ENCODE peak calls at places on chromosome 7, in ten cellular contexts. Z, H, M, T, L, F, X, E, Q and J are unnamed samples.

GRCh38 chr7:134350682-134351081 is 34.0 kb upstream of the SLC35B4 start:
- DNase-seq in Z (no peak), H (no peak), M (no peak), T (no peak), L (no peak), F (no peak), X (no peak), E (no peak), Q (no peak), J (no peak)

GRCh38 chr7:94216944-94217461 is 177.7 kb upstream of the COL1A2 start:
- DNase-seq in Z (no peak), H (no peak), M (no peak), T (peak), L (no peak), F (no peak), X (no peak), E (no peak), Q (no peak), J (no peak)

GRCh38 chr7:84091318-84091717 is 103.3 kb downstream of the SEMA3A start:
- DNase-seq in Z (no peak), H (no peak), M (no peak), T (no peak), L (no peak), F (no peak), X (no peak), E (no peak), Q (no peak), J (no peak)

GRCh38 chr7:21782996-21783395 is 162.7 kb downstream of the CDCA7L start:
- DNase-seq in Z (no peak), H (no peak), M (no peak), T (peak), L (no peak), F (no peak), X (no peak), E (no peak), Q (no peak), J (no peak)

GRCh38 chr7:20794676-20795075 is 8.0 kb upstream of the SP8 start:
- DNase-seq in Z (no peak), H (no peak), M (no peak), T (no peak), L (no peak), F (no peak), X (no peak), E (no peak), Q (no peak), J (no peak)

GRCh38 chr7:75642810-75643486 is 95.8 kb downstream of the HIP1 start:
- DNase-seq in Z (peak), H (peak), M (peak), T (peak), L (peak), F (peak), X (peak), E (no peak), Q (no peak), J (no peak)

GRCh38 chr7:132154248-132154647 is 422.0 kb downstream of the PLXNA4 start:
- DNase-seq in Z (no peak), H (no peak), M (no peak), T (no peak), L (no peak), F (peak), X (no peak), E (no peak), Q (no peak), J (no peak)

GRCh38 chr7:107473975-107474598 is 4.2 kb downstream of the GPR22 start:
- DNase-seq in Z (no peak), H (no peak), M (no peak), T (no peak), L (no peak), F (no peak), X (no peak), E (no peak), Q (no peak), J (no peak)

GRCh38 chr7:55365103-55365679 is at the start of gene LANCL2:
- DNase-seq in Z (peak), H (no peak), M (no peak), T (peak), L (peak), F (no peak), X (peak), E (no peak), Q (no peak), J (no peak)

GRCh38 chr7:30321992-30322637 is 37.7 kb downstream of the ZNRF2 start:
- DNase-seq in Z (no peak), H (peak), M (no peak), T (peak), L (no peak), F (no peak), X (peak), E (no peak), Q (no peak), J (no peak)

GRCh38 chr7:128391805-128392204 is 18.0 kb downstream of the IMPDH1 start:
- DNase-seq in Z (no peak), H (no peak), M (no peak), T (no peak), L (no peak), F (no peak), X (no peak), E (peak), Q (no peak), J (no peak)

GRCh38 chr7:131480384-131481315 is 75.8 kb downstream of the PODXL start:
- DNase-seq in Z (no peak), H (no peak), M (no peak), T (peak), L (no peak), F (no peak), X (no peak), E (no peak), Q (no peak), J (no peak)

GRCh38 chr7:3285652-3286051 is 15.4 kb upstream of the SDK1 start:
- DNase-seq in Z (no peak), H (no peak), M (no peak), T (no peak), L (no peak), F (no peak), X (no peak), E (no peak), Q (no peak), J (no peak)

GRCh38 chr7:23353172-23353571 is 54.0 kb downstream of the MALSU1 start:
- DNase-seq in Z (no peak), H (peak), M (no peak), T (no peak), L (no peak), F (no peak), X (peak), E (no peak), Q (no peak), J (no peak)

GRCh38 chr7:50068026-50068425 is 25.0 kb downstream of the ZPBP start:
- DNase-seq in Z (no peak), H (no peak), M (no peak), T (no peak), L (no peak), F (no peak), X (no peak), E (no peak), Q (peak), J (no peak)

GRCh38 chr7:14931511-14932215 is 29.1 kb upstream of the DGKB start:
- DNase-seq in Z (no peak), H (no peak), M (no peak), T (no peak), L (no peak), F (no peak), X (no peak), E (no peak), Q (no peak), J (no peak)

GRCh38 chr7:1951600-1951999 is 281.1 kb downstream of the MAD1L1 start:
- DNase-seq in Z (no peak), H (no peak), M (no peak), T (no peak), L (no peak), F (no peak), X (no peak), E (no peak), Q (no peak), J (no peak)

GRCh38 chr7:139825666-139826290 is 3.3 kb upstream of the TBXAS1 start:
- DNase-seq in Z (no peak), H (no peak), M (peak), T (peak), L (no peak), F (no peak), X (no peak), E (no peak), Q (no peak), J (no peak)

GRCh38 chr7:14834456-14834855 is 68.1 kb downstream of the DGKB start:
- DNase-seq in Z (no peak), H (no peak), M (no peak), T (peak), L (no peak), F (no peak), X (no peak), E (no peak), Q (no peak), J (no peak)

GRCh38 chr7:137563986-137564385 is 220.5 kb upstream of the PTN start:
- DNase-seq in Z (no peak), H (no peak), M (no peak), T (no peak), L (no peak), F (no peak), X (no peak), E (no peak), Q (no peak), J (no peak)

GRCh38 chr7:15546272-15546792 is 15.5 kb downstream of the AGMO start:
- DNase-seq in Z (no peak), H (no peak), M (no peak), T (no peak), L (no peak), F (no peak), X (no peak), E (no peak), Q (no peak), J (no peak)

GRCh38 chr7:13989138-13989943 is at the start of gene ETV1:
- DNase-seq in Z (peak), H (no peak), M (no peak), T (peak), L (peak), F (peak), X (no peak), E (peak), Q (no peak), J (peak)

DNA sequence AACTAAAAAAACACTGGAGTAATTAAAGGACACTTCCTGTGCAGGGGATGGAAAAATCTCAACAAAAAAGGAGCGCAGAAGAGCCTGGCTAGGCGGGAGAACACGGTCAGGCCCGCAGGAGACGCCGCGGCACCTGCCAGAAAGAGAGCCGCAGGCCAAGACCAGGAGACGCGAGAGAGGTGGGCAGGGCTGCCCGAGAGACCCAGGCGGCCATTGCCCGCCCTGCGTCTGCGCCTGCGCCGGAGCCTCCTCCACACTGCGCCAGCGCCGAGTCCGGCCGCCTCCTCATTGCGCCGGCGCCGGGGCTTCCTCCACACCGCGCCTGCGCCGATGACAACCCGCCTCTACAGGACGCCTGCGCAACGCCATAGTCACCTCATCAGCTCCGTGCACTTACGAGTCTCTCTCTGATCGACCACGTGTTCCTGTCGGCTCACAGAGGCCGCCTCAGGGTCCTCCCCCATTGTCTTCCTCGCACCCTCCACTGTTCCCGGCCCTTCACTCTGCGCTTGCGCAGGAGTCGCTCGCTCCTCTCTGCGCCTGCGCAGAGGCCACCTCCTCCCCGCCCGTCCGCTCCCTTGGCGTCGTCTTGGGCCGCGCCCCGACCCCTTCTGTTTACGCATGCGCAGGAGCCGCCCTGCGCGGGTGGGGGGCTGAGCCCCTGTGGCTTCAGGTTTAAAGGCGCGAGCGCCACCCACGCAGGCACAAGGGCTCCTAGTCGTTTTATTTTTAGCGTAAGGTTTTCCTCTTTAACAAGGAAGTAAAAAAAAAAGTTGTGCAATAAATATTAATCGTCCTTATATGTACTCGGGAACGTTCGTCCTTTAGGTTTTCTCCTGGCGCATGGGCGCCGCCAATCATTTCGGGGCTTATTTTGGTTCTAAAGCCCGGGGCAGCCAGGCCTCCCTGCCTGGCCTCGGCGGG is 43.2 kb upstream of the FAM20C start:
- DNase-seq in Z (peak), H (peak), M (peak), T (peak), L (peak), F (peak), X (peak), E (peak), Q (peak), J (peak)
- TF ChIP-seq CTCF in Z (no peak), H (no peak), M (no peak), T (no peak), L (no peak), F (no peak), X (no peak), E (peak), Q (no peak), J (no peak)

GRCh38 chr7:27377988-27378387 is 135.4 kb downstream of the EVX1 start:
- DNase-seq in Z (no peak), H (no peak), M (no peak), T (no peak), L (no peak), F (no peak), X (no peak), E (no peak), Q (no peak), J (no peak)
- TF ChIP-seq CTCF in Z (no peak), H (peak), M (peak), T (peak), L (no peak), F (no peak), X (no peak), E (no peak), Q (peak), J (no peak)

GRCh38 chr7:47771301-47771989 is 176.8 kb downstream of the PKD1L1 start:
- DNase-seq in Z (no peak), H (no peak), M (no peak), T (peak), L (no peak), F (no peak), X (no peak), E (no peak), Q (no peak), J (no peak)
- TF ChIP-seq CTCF in Z (no peak), H (no peak), M (no peak), T (peak), L (peak), F (no peak), X (no peak), E (no peak), Q (no peak), J (no peak)

GRCh38 chr7:86776136-86776535 is 132.4 kb downstream of the GRM3 start:
- DNase-seq in Z (no peak), H (no peak), M (no peak), T (no peak), L (no peak), F (no peak), X (no peak), E (no peak), Q (no peak), J (no peak)
- TF ChIP-seq CTCF in Z (no peak), H (no peak), M (no peak), T (no peak), L (no peak), F (no peak), X (no peak), E (no peak), Q (no peak), J (no peak)